ENCODE peak calls at places on chromosomes 12 and 14, in ten cellular contexts. S is psoas muscle, U is HCT116, F is mesenchymal stem cell, L is heart left ventricle, B is cardiac muscle cell, T is endodermal cell, P is fibroblast of lung, W is SK-N-SH, Z is breast epithelium. I is an unnamed sample.

GRCh38 chr12:97967831-97968230 is 505.2 kb downstream of the RMST start:
- DNase-seq in S (no peak), U (no peak), F (no peak), L (no peak), B (no peak), T (no peak), P (no peak), W (no peak), Z (no peak), I (no peak)

GRCh38 chr12:4962539-4963486 is 53.1 kb downstream of the KCNA1 start:
- DNase-seq in S (no peak), U (no peak), F (no peak), L (no peak), B (peak; percentile 8), T (peak; percentile 82), P (no peak), W (no peak), Z (no peak), I (no peak)

GRCh38 chr14:24146978-24147760 is at the start of gene RNF31:
- DNase-seq in S (peak; percentile 99), U (peak; percentile 96), F (peak; percentile 98), L (peak; percentile 99), B (peak; percentile 99), T (peak; percentile 98), P (peak; percentile 99), W (peak; percentile 96), Z (peak; percentile 98), I (peak; percentile 99)

GRCh38 chr12:11805043-11805442 is 155.6 kb downstream of the ETV6 start:
- DNase-seq in S (no peak), U (no peak), F (no peak), L (no peak), B (no peak), T (no peak), P (no peak), W (no peak), Z (no peak), I (no peak)

GRCh38 chr14:37167151-37168047 is 5.0 kb downstream of the SLC25A21 start:
- DNase-seq in S (no peak), U (no peak), F (no peak), L (no peak), B (no peak), T (peak; percentile 72), P (no peak), W (no peak), Z (no peak), I (no peak)

GRCh38 chr14:90568405-90568804 is 171.6 kb downstream of the CALM1 start:
- DNase-seq in S (peak; percentile 17), U (no peak), F (no peak), L (no peak), B (no peak), T (no peak), P (no peak), W (no peak), Z (no peak), I (no peak)

GRCh38 chr14:72595152-72595551 is 298.7 kb downstream of the DPF3 start:
- DNase-seq in S (no peak), U (no peak), F (no peak), L (no peak), B (no peak), T (no peak), P (no peak), W (no peak), Z (no peak), I (no peak)

GRCh38 chr12:80627773-80628172 is 79.7 kb upstream of the MYF6 start:
- DNase-seq in S (no peak), U (no peak), F (peak; percentile 80), L (no peak), B (peak; percentile 74), T (no peak), P (peak; percentile 97), W (no peak), Z (no peak), I (no peak)

GRCh38 chr12:96225003-96225855 is 31.1 kb downstream of the ELK3 start:
- DNase-seq in S (no peak), U (no peak), F (no peak), L (peak; percentile 75), B (peak; percentile 67), T (no peak), P (no peak), W (peak; percentile 43), Z (no peak), I (no peak)

GRCh38 chr14:53796734-53797133 is 159.9 kb downstream of the BMP4 start:
- DNase-seq in S (no peak), U (no peak), F (no peak), L (no peak), B (no peak), T (no peak), P (no peak), W (no peak), Z (no peak), I (no peak)

GRCh38 chr14:70188292-70188607 is 501 bp downstream of the SLC8A3 start:
- DNase-seq in S (peak; percentile 78), U (no peak), F (no peak), L (no peak), B (peak; percentile 9), T (no peak), P (no peak), W (peak; percentile 71), Z (no peak), I (peak; percentile 41)

GRCh38 chr12:68837215-68837614 is 29.2 kb downstream of the MDM2 start:
- DNase-seq in S (no peak), U (no peak), F (no peak), L (no peak), B (no peak), T (no peak), P (no peak), W (no peak), Z (no peak), I (no peak)

GRCh38 chr14:91167380-91167770 is 53.5 kb downstream of the DGLUCY start:
- DNase-seq in S (peak; percentile 76), U (no peak), F (no peak), L (no peak), B (no peak), T (no peak), P (no peak), W (no peak), Z (no peak), I (peak; percentile 91)

GRCh38 chr12:57093412-57094193 is 4.7 kb downstream of the NAB2 start:
- DNase-seq in S (peak; percentile 78), U (no peak), F (peak; percentile 87), L (peak; percentile 79), B (peak; percentile 93), T (peak; percentile 94), P (peak; percentile 85), W (peak; percentile 89), Z (no peak), I (peak; percentile 37)

GRCh38 chr14:64549805-64550538 is at the start of gene PPP1R36:
- DNase-seq in S (peak; percentile 64), U (no peak), F (peak; percentile 30), L (peak; percentile 50), B (no peak), T (peak; percentile 56), P (peak; percentile 23), W (peak; percentile 71), Z (no peak), I (no peak)

GRCh38 chr12:14473707-14474287 is 93.9 kb downstream of the PLBD1 start:
- DNase-seq in S (no peak), U (peak; percentile 3), F (peak; percentile 43), L (no peak), B (peak; percentile 31), T (no peak), P (peak; percentile 52), W (peak; percentile 2), Z (no peak), I (no peak)

GRCh38 chr12:8922544-8922943 is 8.2 kb downstream of the PHC1 start:
- DNase-seq in S (no peak), U (no peak), F (no peak), L (no peak), B (no peak), T (peak; percentile 56), P (no peak), W (no peak), Z (no peak), I (no peak)

GRCh38 chr14:50559990-50560928 is at the start of gene ATL1:
- DNase-seq in S (peak; percentile 86), U (peak; percentile 29), F (peak; percentile 86), L (peak; percentile 80), B (peak; percentile 75), T (peak; percentile 94), P (peak; percentile 76), W (peak; percentile 88), Z (peak; percentile 77), I (peak; percentile 45)

GRCh38 chr12:99810718-99811593 is 163.4 kb downstream of the GARIN6 start:
- DNase-seq in S (no peak), U (peak; percentile 15), F (peak; percentile 27), L (no peak), B (peak; percentile 42), T (no peak), P (peak; percentile 41), W (peak; percentile 21), Z (no peak), I (no peak)

DNA sequence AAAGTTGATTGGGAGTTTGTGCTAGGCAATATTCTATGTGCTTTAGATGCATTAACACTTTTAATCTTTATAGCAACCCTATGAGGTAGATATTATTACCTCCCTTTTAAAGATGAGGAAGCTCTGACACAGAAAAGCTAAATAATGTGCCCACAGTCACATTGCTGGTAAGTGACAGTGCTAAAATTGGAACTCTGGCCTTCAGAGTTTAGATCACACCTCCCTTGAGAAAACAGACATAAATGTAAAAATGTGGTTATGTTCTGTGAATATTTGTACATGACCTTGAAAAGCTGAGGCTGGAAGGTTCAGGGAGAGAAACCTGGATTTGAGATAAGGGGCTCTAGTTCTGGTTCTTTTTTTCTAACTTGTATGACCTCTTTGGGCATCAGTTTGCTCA is 1.9 kb downstream of the ABHD4 start:
- DNase-seq in S (no peak), U (no peak), F (no peak), L (no peak), B (no peak), T (no peak), P (no peak), W (no peak), Z (no peak), I (no peak)
- H3K4me3 ChIP-seq in S (peak overlapping the region; percentile 97), U (no peak overlapping the region), F (peak overlapping the region; percentile 100), L (peak overlapping the region; percentile 86), B (no peak overlapping the region), T (peak overlapping the region; percentile 95), P (peak overlapping the region; percentile 97), W (no peak overlapping the region), Z (no peak overlapping the region), I (peak overlapping the region; percentile 77)

GRCh38 chr14:35301334-35302210 is 9.4 kb downstream of the PSMA6 start:
- DNase-seq in S (peak; percentile 67), U (no peak), F (no peak), L (no peak), B (no peak), T (no peak), P (no peak), W (no peak), Z (no peak), I (no peak)
- H3K4me1 ChIP-seq in S (peaks cover 29% of the 10 kb centered on the region), U (no peaks in the 10 kb centered on the region), F (peaks cover 2% of the 10 kb centered on the region), L (peaks cover 13% of the 10 kb centered on the region), B (peaks cover 15% of the 10 kb centered on the region), T (no peaks in the 10 kb centered on the region), P (no peaks in the 10 kb centered on the region), W (no peaks in the 10 kb centered on the region), Z (peaks cover 14% of the 10 kb centered on the region), I (peaks cover 21% of the 10 kb centered on the region)

GRCh38 chr12:1692895-1693294 is 2.0 kb downstream of the ADIPOR2 start:
- DNase-seq in S (no peak), U (no peak), F (no peak), L (no peak), B (no peak), T (no peak), P (no peak), W (no peak), Z (no peak), I (no peak)
- H3K4me3 ChIP-seq in S (peak overlapping the region; percentile 99), U (no peak overlapping the region), F (peak overlapping the region; percentile 90), L (no peak overlapping the region), B (no peak overlapping the region), T (peak overlapping the region; percentile 100), P (no peak overlapping the region), W (no peak overlapping the region), Z (no peak overlapping the region), I (peak overlapping the region; percentile 94)

GRCh38 chr12:75759842-75760260 is 248.4 kb upstream of the KRR1 start:
- DNase-seq in S (no peak), U (peak; percentile 76), F (peak; percentile 59), L (no peak), B (peak; percentile 46), T (no peak), P (peak; percentile 88), W (no peak), Z (no peak), I (no peak)
- H3K4me1 ChIP-seq in S (no peaks in the 10 kb centered on the region), U (peaks cover 76% of the 10 kb centered on the region), F (peaks cover 1% of the 10 kb centered on the region), L (no peaks in the 10 kb centered on the region), B (no peaks in the 10 kb centered on the region), T (peaks cover 6% of the 10 kb centered on the region), P (peaks cover 7% of the 10 kb centered on the region), W (peaks cover 6% of the 10 kb centered on the region), Z (no peaks in the 10 kb centered on the region), I (no peaks in the 10 kb centered on the region)

I was measured in gastrocnemius medialis.